ENCODE peak calls at places on chromosomes 16 and 17, in nine cellular contexts. Y, M, N, Z, I, R, S, B and Q are unnamed samples.

GRCh38 chr17:27379863-27380533 is 76.2 kb upstream of the KSR1 start:
- DNase-seq in S (peak), Z (no peak), Y (no peak), R (no peak), B (peak), I (peak), M (peak), N (peak), Q (no peak)

GRCh38 chr17:13671771-13672170 is 70.0 kb upstream of the HS3ST3A1 start:
- DNase-seq in R (no peak), Y (no peak), Z (no peak), S (no peak), M (no peak), B (no peak), N (no peak), I (no peak), Q (no peak)

GRCh38 chr17:72404872-72405271 is 284.1 kb downstream of the SOX9 start:
- DNase-seq in S (no peak), B (no peak), R (no peak), N (peak), Z (no peak), Y (no peak), I (no peak), M (no peak), Q (no peak)

GRCh38 chr16:53967172-53967571 is 263.2 kb downstream of the FTO start:
- DNase-seq in Z (no peak), Y (no peak), M (no peak), S (no peak), R (no peak), I (no peak), N (no peak), B (no peak), Q (no peak)

GRCh38 chr17:38538906-38539305 is 66.8 kb downstream of the SRCIN1 start:
- DNase-seq in B (no peak), I (no peak), M (no peak), R (no peak), Y (no peak), N (no peak), Z (no peak), S (no peak), Q (no peak)

GRCh38 chr16:85398050-85398451 is 215.1 kb upstream of the GSE1 start:
- DNase-seq in N (no peak), Y (no peak), Z (no peak), B (no peak), S (no peak), R (no peak), M (peak), I (no peak), Q (no peak)

GRCh38 chr17:53106886-53107285 is 715.8 kb upstream of the KIF2B start:
- DNase-seq in N (no peak), M (no peak), R (no peak), S (no peak), Z (no peak), Y (no peak), B (no peak), I (no peak), Q (no peak)

GRCh38 chr17:82361885-82362633 is 3.0 kb downstream of the TEX19 start:
- DNase-seq in M (no peak), N (no peak), B (no peak), Z (no peak), R (no peak), Y (no peak), I (no peak), S (no peak), Q (no peak)

GRCh38 chr16:72066747-72067146 is 3.7 kb downstream of the HPR start:
- DNase-seq in Y (peak), N (peak), B (no peak), Z (peak), M (no peak), S (no peak), R (no peak), I (no peak), Q (no peak)

GRCh38 chr16:75443301-75443700 is 10.0 kb upstream of the CFDP1 start:
- DNase-seq in R (no peak), N (peak), B (no peak), I (no peak), S (no peak), Y (no peak), M (no peak), Z (no peak), Q (no peak)

GRCh38 chr16:57999971-58000705 is at the start of gene ZNF319:
- DNase-seq in S (no peak), B (no peak), R (no peak), M (no peak), I (no peak), Y (no peak), N (no peak), Z (no peak), Q (no peak)

GRCh38 chr17:40110457-40110856 is 10.1 kb upstream of the NR1D1 start:
- DNase-seq in R (peak), I (no peak), S (peak), B (peak), Y (no peak), M (no peak), Z (no peak), N (no peak), Q (peak)

GRCh38 chr16:87694441-87695125 is 71.2 kb downstream of the KLHDC4 start:
- DNase-seq in N (no peak), M (no peak), R (no peak), S (no peak), Y (no peak), I (no peak), B (no peak), Z (no peak), Q (no peak)

GRCh38 chr16:27983244-27983643 is 80.3 kb downstream of the GSG1L start:
- DNase-seq in Y (no peak), S (no peak), B (no peak), M (no peak), N (no peak), Z (no peak), I (no peak), R (no peak), Q (no peak)

GRCh38 chr17:79478051-79478461 is 132.8 kb downstream of the RBFOX3 start:
- DNase-seq in M (no peak), Z (no peak), Y (no peak), B (no peak), N (no peak), I (no peak), R (no peak), S (no peak), Q (no peak)

GRCh38 chr16:83068686-83069085 is 441.9 kb downstream of the CDH13 start:
- DNase-seq in B (no peak), Z (no peak), S (no peak), M (no peak), N (peak), I (no peak), Y (no peak), R (no peak), Q (no peak)

GRCh38 chr16:5438591-5438990 is 341.0 kb upstream of the EEF2KMT start:
- DNase-seq in Y (no peak), R (no peak), M (no peak), S (no peak), B (no peak), Z (no peak), N (no peak), I (no peak), Q (no peak)

GRCh38 chr17:78013683-78014467 is 55.4 kb downstream of the TNRC6C start:
- DNase-seq in I (peak), B (peak), N (peak), S (peak), Y (peak), Z (peak), R (no peak), M (peak), Q (peak)

GRCh38 chr17:77875881-77876509 is 82.5 kb upstream of the TNRC6C start:
- DNase-seq in Y (peak), R (no peak), Z (no peak), S (no peak), B (no peak), M (no peak), N (peak), I (no peak), Q (no peak)

GRCh38 chr17:4631836-4632582 is 9.5 kb downstream of the ALOX15 start:
- DNase-seq in Z (no peak), B (no peak), M (no peak), Y (no peak), R (no peak), I (no peak), N (peak), S (no peak), Q (no peak)
- TF ChIP-seq POLR2A in Z (no peak), B (no peak), M (no peak), Y (no peak), R (no peak), I (no peak), N (no peak), S (no peak), Q (no peak)

GRCh38 chr17:48131216-48131824 is 23.8 kb downstream of the SNX11 start:
- DNase-seq in R (no peak), Y (peak), Z (peak), N (peak), M (peak), S (peak), B (peak), I (peak), Q (peak)

GRCh38 chr17:48137658-48138057 is 30.1 kb downstream of the SNX11 start:
- DNase-seq in Z (no peak), R (no peak), Y (no peak), I (no peak), B (no peak), M (no peak), N (no peak), S (no peak), Q (no peak)

GRCh38 chr17:48132375-48132774 is 24.8 kb downstream of the SNX11 start:
- DNase-seq in N (no peak), S (no peak), M (no peak), I (no peak), B (peak), Y (no peak), Z (no peak), R (no peak), Q (peak)

GRCh38 chr17:48139948-48140347 is 32.4 kb downstream of the SNX11 start:
- DNase-seq in B (peak), I (no peak), M (no peak), Z (no peak), S (no peak), N (no peak), Y (no peak), R (no peak), Q (peak)

DNA sequence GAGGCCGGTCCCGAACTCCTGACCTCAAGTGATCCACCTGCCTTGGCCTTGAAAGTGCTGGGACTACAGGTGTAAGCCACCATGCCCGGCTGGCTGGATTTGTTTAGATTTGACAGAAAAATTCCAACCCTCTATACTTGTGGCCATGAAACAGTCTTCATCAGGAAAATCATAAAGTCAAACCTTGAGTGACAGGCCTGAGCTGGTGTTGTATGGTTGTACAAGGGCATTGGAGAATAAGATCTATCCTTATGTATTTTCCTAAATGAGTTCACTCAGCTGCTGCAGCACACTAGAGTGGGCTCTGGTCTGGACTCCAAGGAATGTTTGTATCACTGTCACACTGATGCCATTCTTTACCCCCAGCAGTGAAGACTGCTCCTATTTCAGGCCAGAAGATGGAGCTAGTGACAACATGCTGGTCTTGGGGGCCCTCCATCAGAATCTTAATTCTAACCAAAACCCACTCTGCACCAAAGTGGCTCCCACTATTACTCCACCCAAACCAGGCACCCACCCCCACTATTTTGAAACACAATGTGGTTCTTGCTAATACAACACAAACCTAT is 27.4 kb downstream of the SNX11 start:
- DNase-seq in Z (no peak), I (no peak), N (no peak), M (no peak), S (no peak), Y (no peak), R (no peak), B (peak), Q (no peak)
- TF ChIP-seq CTCF in Z (peak), I (no peak), N (peak), M (no peak), S (no peak), Y (no peak), R (no peak), B (no peak), Q (no peak)

DNA sequence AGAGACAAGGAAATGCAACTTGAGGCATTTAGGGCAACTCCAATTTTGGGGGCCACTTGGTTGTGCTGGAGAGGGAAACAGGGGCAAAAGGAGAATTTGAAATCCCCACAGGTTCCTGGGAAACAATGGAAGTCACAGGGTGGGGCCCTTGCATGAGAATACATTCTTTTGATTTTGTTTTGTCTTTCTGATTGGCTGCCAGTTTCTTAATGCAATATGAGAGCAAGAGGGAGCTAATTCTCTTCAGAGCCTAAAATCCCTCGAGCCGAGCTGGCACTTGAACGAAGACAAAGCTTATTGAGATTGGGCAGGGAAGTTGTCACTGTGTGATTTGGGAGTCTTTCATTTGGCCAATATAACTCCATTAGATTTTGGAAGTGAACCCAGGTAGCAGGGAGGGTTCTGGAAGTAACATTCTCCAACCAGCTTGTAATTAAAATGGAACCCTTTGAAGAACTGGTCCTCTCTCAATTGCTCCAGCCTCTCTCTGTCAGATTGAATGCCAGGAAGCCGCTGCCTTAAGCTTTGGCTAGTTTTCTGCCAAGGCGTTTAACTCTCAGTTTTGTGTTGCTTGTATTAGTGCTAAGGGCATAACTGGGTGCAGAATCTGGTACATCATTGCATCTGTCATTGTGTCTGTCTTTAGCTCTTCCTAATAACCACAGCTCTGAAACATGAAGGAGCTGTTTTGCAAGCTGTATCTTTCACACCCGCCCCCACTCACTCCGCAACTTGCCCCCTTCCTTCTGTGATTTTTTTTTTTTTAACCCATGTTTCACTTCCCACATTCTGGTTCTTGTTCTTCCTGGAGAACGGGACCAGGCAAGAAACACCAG is 272.0 kb downstream of the MAF start:
- DNase-seq in Z (no peak), S (peak), M (no peak), N (no peak), I (peak), Y (no peak), R (no peak), B (no peak), Q (no peak)
- H3K4me3 ChIP-seq in Z (no peak), S (no peak), M (no peak), N (no peak), I (no peak), Y (no peak), R (no peak), B (no peak), Q (no peak)

GRCh38 chr17:57255776-57256681 is at the start of gene MSI2:
- DNase-seq in I (peak), R (peak), S (peak), Z (peak), M (peak), N (peak), Y (peak), B (peak), Q (peak)
- TF ChIP-seq POLR2A in I (peak), R (peak), S (peak), Z (no peak), M (no peak), N (no peak), Y (peak), B (no peak), Q (no peak)

DNA sequence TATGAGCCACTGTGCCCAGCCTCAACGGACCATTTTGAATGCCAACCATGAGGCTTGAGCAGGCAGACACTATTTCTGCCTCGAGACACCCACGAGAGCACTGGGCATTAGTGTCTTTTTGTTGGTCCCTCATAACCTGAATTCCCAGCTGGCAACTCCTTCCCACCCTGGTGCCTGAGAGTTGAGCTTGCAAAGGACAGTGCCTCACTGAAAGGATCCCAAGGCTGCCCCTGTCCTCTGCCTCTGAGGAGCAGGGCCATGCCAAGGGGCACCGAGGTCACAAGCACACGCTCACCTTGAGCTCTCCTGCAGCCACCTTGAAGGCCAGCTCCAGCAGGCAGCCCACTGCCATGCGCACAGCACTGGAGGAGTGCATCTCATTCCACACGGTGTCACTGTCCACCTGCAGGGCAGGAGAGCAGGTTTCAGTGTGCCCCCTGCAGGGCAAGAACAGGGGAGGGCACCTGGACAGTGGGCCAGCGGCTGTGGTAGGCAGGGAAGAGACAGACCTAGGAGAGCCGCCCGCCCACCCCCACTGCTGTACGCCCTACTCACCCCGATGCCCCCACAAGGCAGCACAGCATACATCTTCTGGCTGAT is 12.8 kb downstream of the G6PC3 start:
- DNase-seq in M (no peak), Y (peak), Z (peak), S (no peak), B (no peak), N (no peak), I (no peak), R (no peak), Q (no peak)
- TF ChIP-seq CTCF in M (no peak), Y (peak), Z (peak), S (no peak), B (peak), N (peak), I (peak), R (no peak), Q (no peak)

GRCh38 chr17:43327421-43327820 is 71.4 kb upstream of the ARL4D start:
- DNase-seq in N (peak), Z (no peak), M (no peak), B (no peak), R (no peak), S (no peak), I (no peak), Y (no peak), Q (no peak)
- H3K4me3 ChIP-seq in N (no peak), Z (no peak), M (no peak), B (no peak), R (no peak), S (no peak), I (no peak), Y (no peak), Q (no peak)